ENCODE peak calls at places on chromosomes 16 and 17, in ten cellular contexts. E is ovary, A is tibial artery, J is neural progenitor cell, R is breast epithelium, M is A549, X is heart right ventricle, W is mucosa of descending colon, Q is H7, F is thoracic aorta. Y is an unnamed sample.

GRCh38 chr17:58671969-58672368 is 19.9 kb downstream of the TEX14 start:
- DNase-seq in J (peak; percentile 29), X (no peak), F (no peak), R (no peak), E (no peak), M (no peak), Q (no peak), W (no peak), A (no peak), Y (no peak)

GRCh38 chr16:66220766-66221165 is 145.7 kb upstream of the CDH5 start:
- DNase-seq in E (no peak), X (no peak), M (no peak), Q (no peak), F (no peak), W (no peak), A (no peak), R (no peak), J (no peak), Y (no peak)

GRCh38 chr16:50644730-50645129 is 36.4 kb downstream of the SNX20 start:
- DNase-seq in A (peak; percentile 76), E (peak; percentile 41), W (no peak), F (no peak), Q (peak; percentile 79), J (peak; percentile 42), R (no peak), X (peak; percentile 13), M (peak; percentile 25), Y (no peak)

GRCh38 chr17:55585629-55586028 is 74.4 kb upstream of the SMIM36 start:
- DNase-seq in M (no peak), J (no peak), A (no peak), E (no peak), R (no peak), W (no peak), X (no peak), Q (no peak), F (no peak), Y (no peak)

GRCh38 chr16:66886914-66887313 is 6.6 kb downstream of the PDP2 start:
- DNase-seq in F (no peak), R (no peak), M (no peak), X (no peak), Q (no peak), W (no peak), E (no peak), A (no peak), J (no peak), Y (peak; percentile 59)

GRCh38 chr17:45841883-45842525 is 2.7 kb upstream of the SPPL2C start:
- DNase-seq in M (no peak), F (no peak), W (no peak), X (no peak), E (no peak), A (no peak), Q (no peak), R (no peak), J (no peak), Y (no peak)

GRCh38 chr16:17246974-17247718 is 223.6 kb downstream of the XYLT1 start:
- DNase-seq in F (no peak), R (no peak), A (no peak), J (no peak), E (no peak), W (no peak), M (no peak), X (no peak), Q (no peak), Y (no peak)

GRCh38 chr17:82752371-82753200 is 721 bp downstream of the TBCD start:
- DNase-seq in A (no peak), Q (peak; percentile 76), E (peak; percentile 41), M (no peak), W (peak; percentile 71), R (no peak), F (no peak), J (peak; percentile 53), X (peak; percentile 19), Y (no peak)

GRCh38 chr16:84643180-84643583 is 5.1 kb upstream of the KLHL36 start:
- DNase-seq in E (peak; percentile 91), A (peak; percentile 96), F (peak; percentile 44), W (peak; percentile 57), J (no peak), R (peak; percentile 71), Q (no peak), X (peak; percentile 65), M (no peak), Y (peak; percentile 80)

GRCh38 chr16:89596957-89597644 is 16.3 kb upstream of the DPEP1 start:
- DNase-seq in F (no peak), R (no peak), X (no peak), M (peak; percentile 49), E (no peak), A (no peak), Q (no peak), W (no peak), J (no peak), Y (no peak)

GRCh38 chr17:56172517-56172982 is 19.3 kb downstream of the ANKFN1 start:
- DNase-seq in X (peak; percentile 10), R (peak; percentile 57), F (no peak), J (peak; percentile 54), W (no peak), M (no peak), E (no peak), A (no peak), Q (no peak), Y (no peak)

GRCh38 chr17:18203308-18203707 is 19.7 kb downstream of the ALKBH5 start:
- DNase-seq in X (no peak), M (no peak), E (no peak), W (no peak), F (no peak), Q (peak; percentile 72), A (no peak), R (no peak), J (no peak), Y (no peak)

GRCh38 chr17:2701161-2701995 is 10.2 kb downstream of the CLUH start:
- DNase-seq in J (no peak), M (no peak), F (no peak), R (no peak), X (no peak), A (peak; percentile 61), Q (peak; percentile 59), W (peak; percentile 25), E (no peak), Y (no peak)

GRCh38 chr16:79055251-79055972 is 545.1 kb downstream of the MAF start:
- DNase-seq in M (no peak), E (no peak), A (no peak), J (no peak), F (no peak), Q (no peak), R (no peak), W (no peak), X (no peak), Y (no peak)

GRCh38 chr17:48441231-48441711 is 11.3 kb upstream of the SKAP1 start:
- DNase-seq in M (no peak), E (no peak), X (no peak), W (no peak), F (no peak), J (no peak), A (no peak), R (no peak), Q (no peak), Y (no peak)

GRCh38 chr17:66790476-66791061 is 44.3 kb upstream of the CACNG5 start:
- DNase-seq in J (no peak), M (no peak), E (no peak), X (no peak), A (no peak), F (no peak), R (no peak), Q (peak; percentile 19), W (no peak), Y (no peak)

GRCh38 chr17:49497147-49498036 is 2.3 kb downstream of the NGFR start:
- DNase-seq in J (peak; percentile 94), E (no peak), R (no peak), F (peak; percentile 49), M (no peak), W (no peak), Q (peak; percentile 92), X (peak; percentile 36), A (peak; percentile 93), Y (no peak)
- H3K4me3 ChIP-seq in J (peak overlapping the region; percentile 88), E (peak overlapping the region; percentile 35), R (peak overlapping the region; percentile 66), F (peak overlapping the region; percentile 77), M (peak overlapping the region; percentile 50), W (no peak overlapping the region), Q (peak overlapping the region; percentile 69), X (peak overlapping the region; percentile 68), A (peak overlapping the region; percentile 63), Y (peak overlapping the region; percentile 7)

GRCh38 chr17:28372945-28373274 is 1.4 kb downstream of the SARM1 start:
- DNase-seq in W (no peak), F (no peak), X (no peak), M (no peak), E (no peak), Q (no peak), A (no peak), J (no peak), R (no peak), Y (no peak)
- H3K4me3 ChIP-seq in W (no peak overlapping the region), F (peak overlapping the region; percentile 73), X (no peak overlapping the region), M (no peak overlapping the region), E (no peak overlapping the region), Q (no peak overlapping the region), A (peak overlapping the region; percentile 65), J (peak overlapping the region; percentile 66), R (peak overlapping the region; percentile 58), Y (peak overlapping the region; percentile 66)

GRCh38 chr16:71230122-71230845 is at the start of gene HYDIN:
- DNase-seq in W (peak; percentile 44), Q (peak; percentile 92), M (peak; percentile 67), R (peak; percentile 81), J (peak; percentile 98), X (no peak), F (no peak), A (no peak), E (peak; percentile 47), Y (peak; percentile 11)

GRCh38 chr16:71226229-71227141 is 4.0 kb downstream of the HYDIN start:
- DNase-seq in E (no peak), Q (no peak), W (no peak), F (no peak), J (no peak), A (no peak), M (no peak), R (no peak), X (no peak), Y (no peak)

GRCh38 chr16:71225145-71225544 is 5.4 kb downstream of the HYDIN start:
- DNase-seq in A (no peak), F (no peak), R (no peak), J (no peak), Q (no peak), M (no peak), X (no peak), E (no peak), W (no peak), Y (no peak)

GRCh38 chr16:71229344-71229743 is 1.2 kb downstream of the HYDIN start:
- DNase-seq in R (no peak), M (no peak), J (no peak), X (no peak), E (no peak), W (no peak), F (no peak), Q (no peak), A (no peak), Y (no peak)
- H3K4me3 ChIP-seq in R (no peak overlapping the region), M (no peak overlapping the region), J (no peak overlapping the region), X (no peak overlapping the region), E (no peak overlapping the region), W (no peak overlapping the region), F (no peak overlapping the region), Q (no peak overlapping the region), A (no peak overlapping the region), Y (no peak overlapping the region)

DNA sequence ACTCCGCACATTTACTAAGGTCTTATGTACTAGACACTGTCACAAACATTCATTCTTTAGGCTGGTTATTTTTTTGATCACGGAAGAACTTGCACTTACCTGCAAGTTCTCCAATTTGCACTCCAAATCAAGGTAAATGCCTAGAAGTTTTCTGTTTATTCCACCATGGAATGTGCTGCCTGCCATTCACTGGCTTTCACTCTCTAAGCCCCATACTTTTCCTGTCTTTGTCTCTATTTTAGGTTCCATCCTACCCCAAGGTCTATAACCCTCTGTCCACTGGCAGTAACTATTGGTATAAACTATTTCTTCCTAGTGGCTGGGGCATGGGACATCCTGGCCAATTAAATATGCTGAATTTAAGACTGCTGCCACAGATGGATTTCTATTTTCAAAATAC is 15.9 kb downstream of the XPO6 start:
- DNase-seq in M (no peak), F (no peak), J (no peak), A (no peak), W (no peak), E (no peak), Q (no peak), X (no peak), R (no peak), Y (no peak)
- H3K4me3 ChIP-seq in M (no peak overlapping the region), F (no peak overlapping the region), J (no peak overlapping the region), A (no peak overlapping the region), W (no peak overlapping the region), E (no peak overlapping the region), Q (no peak overlapping the region), X (no peak overlapping the region), R (no peak overlapping the region), Y (no peak overlapping the region)

Y was measured in astrocyte of the cerebellum.